ENCODE peak calls at places on chromosomes 4 and X, in six cellular contexts. X is fibroblast of lung, Q is PC-3, N is MM.1S, P is IMR-90, F is endothelial cell of umbilical vein. O is an unnamed sample.

GRCh38 chrX:69060631-69061408 is 104.4 kb downstream of the PJA1 start:
- DNase-seq in X (peak; percentile 58), Q (peak; percentile 61), N (no peak), P (peak; percentile 31), F (peak; percentile 33), O (peak; percentile 60)

GRCh38 chrX:47523713-47524166 is 37.3 kb upstream of the ARAF start:
- DNase-seq in X (no peak), Q (no peak), N (no peak), P (no peak), F (no peak), O (no peak)

GRCh38 chrX:64792598-64793337 is 183.5 kb downstream of the ZC4H2 start:
- DNase-seq in X (no peak), Q (no peak), N (peak; percentile 46), P (no peak), F (no peak), O (no peak)

GRCh38 chrX:45767021-45767491 is 566.4 kb upstream of the DIPK2B start:
- DNase-seq in X (peak; percentile 50), Q (peak; percentile 35), N (no peak), P (peak; percentile 43), F (peak; percentile 44), O (peak; percentile 69)

GRCh38 chr4:133095591-133095990 is 53.5 kb upstream of the PCDH10 start:
- DNase-seq in X (no peak), Q (peak; percentile 5), N (no peak), P (no peak), F (no peak), O (peak; percentile 4)

GRCh38 chr4:30429813-30430466 is 290.2 kb upstream of the PCDH7 start:
- DNase-seq in X (peak; percentile 90), Q (peak; percentile 77), N (no peak), P (peak; percentile 87), F (peak; percentile 83), O (peak; percentile 64)

GRCh38 chrX:141176586-141177451 is at the start of gene LDOC1:
- DNase-seq in X (peak; percentile 74), Q (peak; percentile 89), N (peak; percentile 76), P (peak; percentile 71), F (peak; percentile 82), O (peak; percentile 88)

GRCh38 chrX:150058728-150059127 is 120.4 kb upstream of the EOLA2 start:
- DNase-seq in X (no peak), Q (peak; percentile 34), N (no peak), P (no peak), F (no peak), O (peak; percentile 25)

GRCh38 chr4:84632092-84632491 is 49.2 kb downstream of the CDS1 start:
- DNase-seq in X (peak; percentile 94), Q (peak; percentile 79), N (no peak), P (peak; percentile 85), F (no peak), O (peak; percentile 80)

GRCh38 chr4:7581477-7581876 is 146.7 kb upstream of the PSAPL1 start:
- DNase-seq in X (peak; percentile 12), Q (no peak), N (peak; percentile 27), P (peak; percentile 15), F (peak; percentile 17), O (peak; percentile 17)

GRCh38 chr4:20203508-20203907 is 48.2 kb upstream of the SLIT2 start:
- DNase-seq in X (peak; percentile 78), Q (peak; percentile 75), N (no peak), P (peak; percentile 92), F (peak; percentile 6), O (peak; percentile 86)

GRCh38 chr4:180560896-180561295 is 1682.3 kb upstream of the TENM3 start:
- DNase-seq in X (peak; percentile 88), Q (peak; percentile 23), N (no peak), P (peak; percentile 60), F (no peak), O (peak; percentile 88)

GRCh38 chr4:86845593-86845992 is 3.6 kb downstream of the SLC10A6 start:
- DNase-seq in X (no peak), Q (no peak), N (no peak), P (no peak), F (peak; percentile 95), O (no peak)

GRCh38 chr4:92099851-92100250 is 203.9 kb upstream of the GRID2 start:
- DNase-seq in X (peak; percentile 4), Q (no peak), N (no peak), P (no peak), F (no peak), O (no peak)

GRCh38 chr4:184384056-184384809 is 90.1 kb downstream of the IRF2 start:
- DNase-seq in X (peak; percentile 99), Q (peak; percentile 43), N (peak; percentile 99), P (peak; percentile 96), F (peak; percentile 74), O (peak; percentile 89)

GRCh38 chr4:3646280-3646679 is 114.1 kb upstream of the LRPAP1 start:
- DNase-seq in X (no peak), Q (no peak), N (no peak), P (no peak), F (no peak), O (no peak)

GRCh38 chr4:128322986-128323385 is 35.4 kb upstream of the PGRMC2 start:
- DNase-seq in X (no peak), Q (peak; percentile 86), N (no peak), P (peak; percentile 89), F (peak; percentile 91), O (peak; percentile 42)

GRCh38 chrX:127577884-127578283 is 474.3 kb downstream of the ACTRT1 start:
- DNase-seq in X (no peak), Q (no peak), N (no peak), P (no peak), F (no peak), O (no peak)

GRCh38 chr4:3387943-3388348 is 53.8 kb upstream of the HGFAC start:
- DNase-seq in X (peak; percentile 25), Q (peak; percentile 61), N (no peak), P (peak; percentile 23), F (peak; percentile 58), O (peak; percentile 69)

GRCh38 chrX:21678059-21678458 is 19.9 kb upstream of the KLHL34 start:
- DNase-seq in X (no peak), Q (peak; percentile 4), N (no peak), P (no peak), F (no peak), O (no peak)

GRCh38 chr4:186798951-186799659 is 75.4 kb upstream of the FAT1 start:
- DNase-seq in X (no peak), Q (no peak), N (peak; percentile 37), P (no peak), F (no peak), O (no peak)

GRCh38 chr4:144894525-144894924 is 203.5 kb downstream of the ANAPC10 start:
- DNase-seq in X (peak; percentile 81), Q (peak; percentile 62), N (no peak), P (peak; percentile 48), F (no peak), O (peak; percentile 44)

GRCh38 chrX:29229802-29230201 is 642.6 kb downstream of the IL1RAPL1 start:
- DNase-seq in X (no peak), Q (peak; percentile 78), N (no peak), P (peak; percentile 59), F (no peak), O (no peak)

GRCh38 chrX:20063716-20064351 is 52.9 kb downstream of the MAP7D2 start:
- DNase-seq in X (no peak), Q (no peak), N (no peak), P (peak; percentile 10), F (no peak), O (no peak)

GRCh38 chr4:48268956-48269860 is at the start of gene TEC:
- DNase-seq in X (peak; percentile 49), Q (peak; percentile 50), N (peak; percentile 59), P (no peak), F (peak; percentile 22), O (peak; percentile 45)

GRCh38 chr4:140718240-140718639 is 37.9 kb downstream of the TBC1D9 start:
- DNase-seq in X (peak; percentile 52), Q (no peak), N (no peak), P (peak; percentile 59), F (peak; percentile 84), O (peak; percentile 47)

DNA sequence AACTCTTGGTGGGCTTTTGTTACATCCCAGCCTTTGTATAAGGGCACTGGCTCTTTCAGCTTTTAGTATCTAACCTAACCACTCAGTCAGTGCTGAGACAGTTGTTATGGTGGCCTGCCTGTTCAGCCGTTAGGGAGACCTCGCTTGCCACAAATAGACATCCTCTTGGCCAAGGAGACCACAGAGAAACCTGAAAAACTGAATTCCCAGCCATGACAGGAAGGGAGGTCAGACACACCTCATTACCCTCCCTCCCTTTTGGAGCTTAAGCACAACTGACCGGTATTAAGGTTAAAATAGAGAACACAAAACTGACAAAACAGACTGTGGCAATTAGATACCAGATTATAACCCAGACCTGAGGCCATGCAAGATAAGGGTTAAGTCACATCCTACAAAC is 1639.3 kb downstream of the RPA4 start:
- DNase-seq in X (no peak), Q (no peak), N (no peak), P (no peak), F (no peak), O (no peak)
- H3K4me3 ChIP-seq in X (no peak overlapping the region), Q (no peak overlapping the region), N (no peak overlapping the region), P (no peak overlapping the region), F (no peak overlapping the region), O (no peak overlapping the region)

GRCh38 chr4:76091052-76091451 is 16.5 kb downstream of the ART3 start:
- DNase-seq in X (no peak), Q (no peak), N (no peak), P (no peak), F (no peak), O (no peak)

GRCh38 chr4:76095568-76095967 is 21.1 kb downstream of the ART3 start:
- DNase-seq in X (no peak), Q (no peak), N (no peak), P (no peak), F (no peak), O (no peak)

GRCh38 chr4:76088719-76089118 is 14.2 kb downstream of the ART3 start:
- DNase-seq in X (no peak), Q (no peak), N (no peak), P (no peak), F (no peak), O (no peak)

GRCh38 chr4:76087007-76087769 is 12.7 kb downstream of the ART3 start:
- DNase-seq in X (peak; percentile 58), Q (peak; percentile 73), N (peak; percentile 64), P (peak; percentile 61), F (peak; percentile 78), O (peak; percentile 69)

GRCh38 chr4:76090241-76090691 is 15.8 kb downstream of the ART3 start:
- DNase-seq in X (peak; percentile 90), Q (no peak), N (no peak), P (peak; percentile 94), F (peak; percentile 79), O (peak; percentile 75)
- H3K9ac ChIP-seq in X (no peak overlapping the region), Q (no peak overlapping the region), N (no peak overlapping the region), P (no peak overlapping the region), F (no peak overlapping the region), O (no peak overlapping the region)

DNA sequence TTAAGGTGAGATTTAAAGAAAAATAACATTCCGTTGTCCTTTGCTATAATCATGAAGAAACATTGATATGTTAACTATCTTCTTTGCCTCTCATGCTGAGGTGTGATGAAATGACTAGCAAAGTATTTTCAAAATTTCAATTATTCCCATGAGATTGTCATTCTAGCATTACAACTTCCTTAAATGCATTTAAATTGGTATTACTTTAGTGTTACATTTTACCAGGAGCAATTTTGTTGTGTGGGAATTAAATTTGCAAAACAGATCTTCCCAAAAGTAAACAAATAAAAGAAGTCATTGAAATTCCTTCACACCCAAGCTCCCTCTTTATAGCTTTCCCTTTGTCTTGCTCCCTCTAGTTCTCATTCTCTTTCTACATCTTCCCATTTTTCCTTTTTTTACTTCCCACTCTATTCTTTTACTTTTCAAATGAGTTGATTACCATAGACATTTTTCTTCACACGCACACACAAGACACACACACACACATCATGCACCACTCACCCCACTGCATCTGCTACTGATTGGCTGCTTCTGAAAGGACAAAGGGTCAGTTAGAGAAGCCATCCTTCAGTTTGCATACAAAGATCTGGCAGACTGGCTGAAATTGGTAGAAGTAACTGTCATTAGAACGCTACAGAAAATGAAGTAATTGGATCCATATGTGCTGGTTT is 10.0 kb upstream of the APELA start:
- DNase-seq in X (no peak), Q (no peak), N (no peak), P (no peak), F (no peak), O (no peak)
- H3K4me3 ChIP-seq in X (no peak overlapping the region), Q (no peak overlapping the region), N (no peak overlapping the region), P (no peak overlapping the region), F (no peak overlapping the region), O (no peak overlapping the region)

GRCh38 chrX:7927259-7928167 is at the start of gene PNPLA4:
- DNase-seq in X (peak; percentile 79), Q (peak; percentile 87), N (peak; percentile 11), P (peak; percentile 64), F (peak; percentile 73), O (peak; percentile 56)
- H3K9ac ChIP-seq in X (peak within 1 kb of the TSS; percentile 67), Q (peak within 1 kb of the TSS; percentile 94), N (peak within 1 kb of the TSS; percentile 40), P (peak within 1 kb of the TSS; percentile 71), F (peak within 1 kb of the TSS; percentile 71), O (peak within 1 kb of the TSS; percentile 89)

O was measured in adipocyte.